ENCODE peak calls at places on chromosomes 7 and 10, in eight cellular contexts. G is GM23248; S is CD8-positive, alpha-beta memory T cell; Q is MM.1S; N is PC-9; C is astrocyte of the cerebellum; W is left ventricle myocardium inferior; B is aorta. E is an unnamed sample.

GRCh38 chr7:49522111-49522510 is 251.3 kb upstream of the VWC2 start:
- DNase-seq in W (no peak), S (no peak), C (no peak), Q (no peak), G (no peak), B (no peak), N (no peak), E (no peak)

GRCh38 chr7:158413962-158414961 is 173.4 kb downstream of the PTPRN2 start:
- DNase-seq in G (peak; percentile 9), S (no peak), N (no peak), C (no peak), B (no peak), Q (no peak), W (no peak), E (no peak)

GRCh38 chr10:43667317-43667731 is 18.6 kb upstream of the ZNF32 start:
- DNase-seq in B (no peak), C (no peak), W (no peak), S (no peak), N (no peak), G (peak; percentile 67), Q (no peak), E (no peak)

GRCh38 chr10:85147346-85148250 is 819.2 kb downstream of the CCSER2 start:
- DNase-seq in S (no peak), W (no peak), G (no peak), Q (no peak), C (no peak), B (no peak), N (no peak), E (no peak)

GRCh38 chr10:101297901-101298451 is 56.0 kb upstream of the BTRC start:
- DNase-seq in B (no peak), W (peak; percentile 45), G (peak; percentile 67), C (peak; percentile 13), N (peak; percentile 53), S (peak; percentile 56), Q (peak; percentile 55), E (peak; percentile 53)

GRCh38 chr10:132209130-132209529 is 22.4 kb downstream of the DPYSL4 start:
- DNase-seq in N (no peak), Q (no peak), B (no peak), W (no peak), S (no peak), G (peak; percentile 81), C (no peak), E (no peak)

GRCh38 chr10:42960491-42961155 is 116.2 kb upstream of the RET start:
- DNase-seq in Q (no peak), B (no peak), G (peak; percentile 55), W (peak; percentile 33), S (no peak), C (no peak), N (peak; percentile 62), E (peak; percentile 23)

GRCh38 chr7:102214477-102215072 is 72.1 kb upstream of the SH2B2 start:
- DNase-seq in S (no peak), G (no peak), N (no peak), C (no peak), Q (no peak), B (no peak), W (no peak), E (no peak)

GRCh38 chr7:36852017-36852416 is 127.7 kb upstream of the AOAH start:
- DNase-seq in C (no peak), G (no peak), B (no peak), W (no peak), N (no peak), Q (no peak), S (no peak), E (no peak)

GRCh38 chr10:12768156-12768731 is 233.3 kb downstream of the CCDC3 start:
- DNase-seq in N (no peak), C (peak; percentile 69), Q (no peak), B (no peak), G (peak; percentile 36), W (no peak), S (no peak), E (no peak)

GRCh38 chr10:57300718-57301117 is 939.7 kb upstream of the ZWINT start:
- DNase-seq in G (no peak), Q (no peak), C (no peak), S (no peak), N (no peak), W (no peak), B (no peak), E (no peak)

GRCh38 chr7:131108212-131108980 is 219.3 kb upstream of the MKLN1 start:
- DNase-seq in B (no peak), Q (peak; percentile 95), N (no peak), S (peak; percentile 78), W (no peak), C (no peak), G (peak; percentile 55), E (no peak)

GRCh38 chr7:13846386-13846785 is 143.1 kb downstream of the ETV1 start:
- DNase-seq in W (no peak), G (peak; percentile 17), Q (no peak), N (no peak), C (no peak), B (no peak), S (no peak), E (no peak)

GRCh38 chr7:57646901-57647246 is 196.9 kb downstream of the ZNF716 start:
- DNase-seq in B (no peak), W (no peak), C (no peak), G (no peak), N (no peak), S (no peak), Q (no peak), E (no peak)

GRCh38 chr7:122887198-122887597 is 938 bp upstream of the CADPS2 start:
- DNase-seq in B (peak; percentile 69), Q (peak; percentile 91), G (peak; percentile 82), C (peak; percentile 32), S (no peak), N (peak; percentile 65), W (peak; percentile 68), E (peak; percentile 74)
- H3K4me3 ChIP-seq in B (peak overlapping the region; percentile 83), Q (peak overlapping the region; percentile 93), G (peak overlapping the region; percentile 77), C (peak overlapping the region; percentile 81), S (no peak overlapping the region), N (peak overlapping the region; percentile 92), W (peak overlapping the region; percentile 91), E (peak overlapping the region; percentile 82)

GRCh38 chr7:105691692-105692564 is 110.6 kb upstream of the EFCAB10 start:
- DNase-seq in G (peak; percentile 77), N (peak; percentile 69), C (peak; percentile 55), W (peak; percentile 34), B (peak; percentile 71), Q (peak; percentile 46), S (peak; percentile 80), E (peak; percentile 89)
- H3K4me3 ChIP-seq in G (peak overlapping the region; percentile 84), N (peak overlapping the region; percentile 35), C (peak overlapping the region; percentile 35), W (peak overlapping the region; percentile 69), B (peak overlapping the region; percentile 68), Q (peak overlapping the region; percentile 69), S (peak overlapping the region; percentile 87), E (peak overlapping the region; percentile 48)

GRCh38 chr7:56375173-56375572 is 259.0 kb upstream of the NUPR2 start:
- DNase-seq in S (no peak), B (no peak), C (no peak), N (no peak), Q (no peak), W (no peak), G (no peak), E (no peak)
- H3K4me3 ChIP-seq in S (no peak overlapping the region), B (no peak overlapping the region), C (no peak overlapping the region), N (no peak overlapping the region), Q (no peak overlapping the region), W (no peak overlapping the region), G (no peak overlapping the region), E (no peak overlapping the region)

GRCh38 chr10:110460111-110460809 is 37.4 kb upstream of the DUSP5 start:
- DNase-seq in G (peak; percentile 45), S (no peak), W (peak; percentile 34), Q (peak; percentile 95), B (no peak), N (peak; percentile 69), C (no peak), E (peak; percentile 54)
- H3K4me3 ChIP-seq in G (no peak overlapping the region), S (no peak overlapping the region), W (no peak overlapping the region), Q (peak overlapping the region; percentile 72), B (no peak overlapping the region), N (peak overlapping the region; percentile 32), C (no peak overlapping the region), E (no peak overlapping the region)

GRCh38 chr10:8032558-8032957 is 21.9 kb upstream of the GATA3 start:
- DNase-seq in G (no peak), Q (no peak), W (no peak), C (no peak), B (no peak), S (no peak), N (no peak), E (no peak)

GRCh38 chr10:8023851-8024250 is 30.6 kb upstream of the GATA3 start:
- DNase-seq in S (no peak), C (no peak), Q (no peak), G (no peak), B (no peak), W (no peak), N (no peak), E (no peak)

GRCh38 chr10:8023321-8023720 is 31.2 kb upstream of the GATA3 start:
- DNase-seq in Q (no peak), B (no peak), W (no peak), N (no peak), S (no peak), C (no peak), G (no peak), E (no peak)

GRCh38 chr10:8026349-8027259 is 27.9 kb upstream of the GATA3 start:
- DNase-seq in S (no peak), Q (peak; percentile 45), B (no peak), G (no peak), N (no peak), C (no peak), W (no peak), E (no peak)
- H3K4me3 ChIP-seq in S (peak overlapping the region; percentile 1), Q (peak overlapping the region; percentile 52), B (no peak overlapping the region), G (peak overlapping the region; percentile 41), N (no peak overlapping the region), C (no peak overlapping the region), W (no peak overlapping the region), E (no peak overlapping the region)

GRCh38 chr7:134442441-134443220 is 16.3 kb downstream of the AKR1B1 start:
- DNase-seq in N (no peak), S (no peak), Q (no peak), B (no peak), C (no peak), G (no peak), W (no peak), E (no peak)
- H3K4me3 ChIP-seq in N (no peak overlapping the region), S (no peak overlapping the region), Q (no peak overlapping the region), B (no peak overlapping the region), C (no peak overlapping the region), G (no peak overlapping the region), W (no peak overlapping the region), E (no peak overlapping the region)

DNA sequence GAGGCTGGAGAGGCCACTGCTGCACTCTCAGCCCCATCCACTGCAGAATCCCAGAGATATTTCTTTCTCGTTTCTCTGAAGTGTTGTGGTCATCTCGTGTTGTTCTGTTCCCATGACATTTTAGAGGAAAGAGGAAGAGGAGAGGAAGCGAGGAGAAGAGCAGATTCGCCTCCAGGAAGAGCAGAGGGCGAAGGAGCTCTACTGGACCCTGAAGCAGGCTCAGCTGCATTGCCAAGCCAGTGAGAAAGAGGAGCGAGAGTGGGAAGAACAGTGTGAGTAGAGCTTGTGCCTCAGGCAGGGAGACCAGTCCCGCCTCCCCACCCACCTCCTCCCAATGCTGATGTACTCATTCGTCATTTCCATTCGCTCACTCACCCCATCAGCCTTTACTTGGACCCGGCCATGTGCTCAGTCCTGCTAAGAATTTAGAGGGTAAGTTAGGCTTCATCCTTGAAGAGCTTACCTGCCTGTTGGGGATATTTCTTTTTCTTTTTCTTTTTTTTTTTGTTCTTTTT is 50.9 kb downstream of the SH2D4B start:
- DNase-seq in S (no peak), N (no peak), W (no peak), G (no peak), C (no peak), Q (no peak), B (no peak), E (no peak)
- H3K4me3 ChIP-seq in S (no peak overlapping the region), N (no peak overlapping the region), W (no peak overlapping the region), G (no peak overlapping the region), C (no peak overlapping the region), Q (no peak overlapping the region), B (no peak overlapping the region), E (no peak overlapping the region)